ENCODE peak calls at places on chromosomes 4 and X, in ten cellular contexts. One of them, this sample, is unnamed.

GRCh38 chrX:75522565-75523411 is at the start of gene ZDHHC15:
- DNase-seq in IMR-90: no peak
- DNase-seq in suprapubic skin: peak; percentile 74
- DNase-seq in OCI-LY7: no peak
- DNase-seq in uterus: peak; percentile 53
- DNase-seq in adrenal gland: peak; percentile 71
- DNase-seq in GM23248: peak; percentile 36
- DNase-seq in CD8-positive, alpha-beta memory T cell: peak; percentile 11
- DNase-seq in PC-3: peak; percentile 1
- DNase-seq in pancreas: peak; percentile 58
- DNase-seq in this sample: peak; percentile 15

GRCh38 chr4:1795304-1796195 is 2.5 kb downstream of the FGFR3 start:
- DNase-seq in IMR-90: no peak
- DNase-seq in GM23248: no peak
- DNase-seq in pancreas: peak; percentile 53
- DNase-seq in uterus: no peak
- DNase-seq in OCI-LY7: no peak
- DNase-seq in suprapubic skin: no peak
- DNase-seq in PC-3: no peak
- DNase-seq in adrenal gland: no peak
- DNase-seq in CD8-positive, alpha-beta memory T cell: no peak
- DNase-seq in this sample: no peak

GRCh38 chr4:53633608-53634007 is 42.3 kb upstream of the LNX1 start:
- DNase-seq in CD8-positive, alpha-beta memory T cell: no peak
- DNase-seq in uterus: peak; percentile 54
- DNase-seq in PC-3: no peak
- DNase-seq in suprapubic skin: no peak
- DNase-seq in adrenal gland: no peak
- DNase-seq in OCI-LY7: no peak
- DNase-seq in GM23248: peak; percentile 59
- DNase-seq in IMR-90: peak; percentile 56
- DNase-seq in pancreas: no peak
- DNase-seq in this sample: no peak

GRCh38 chr4:82429728-82430192 is 502 bp downstream of the HNRNPDL start:
- DNase-seq in suprapubic skin: no peak
- DNase-seq in PC-3: no peak
- DNase-seq in pancreas: no peak
- DNase-seq in uterus: no peak
- DNase-seq in adrenal gland: peak; percentile 66
- DNase-seq in OCI-LY7: no peak
- DNase-seq in GM23248: peak; percentile 81
- DNase-seq in CD8-positive, alpha-beta memory T cell: peak; percentile 79
- DNase-seq in IMR-90: no peak
- DNase-seq in this sample: no peak

GRCh38 chr4:15469402-15470148 is at the start of gene CC2D2A:
- DNase-seq in IMR-90: peak; percentile 69
- DNase-seq in adrenal gland: peak; percentile 34
- DNase-seq in GM23248: peak; percentile 81
- DNase-seq in suprapubic skin: no peak
- DNase-seq in PC-3: peak; percentile 47
- DNase-seq in pancreas: peak; percentile 6
- DNase-seq in OCI-LY7: no peak
- DNase-seq in CD8-positive, alpha-beta memory T cell: no peak
- DNase-seq in uterus: no peak
- DNase-seq in this sample: no peak

GRCh38 chr4:74189331-74190043 is 31.6 kb downstream of the MTHFD2L start:
- DNase-seq in adrenal gland: no peak
- DNase-seq in CD8-positive, alpha-beta memory T cell: no peak
- DNase-seq in GM23248: peak; percentile 71
- DNase-seq in PC-3: peak; percentile 79
- DNase-seq in OCI-LY7: peak; percentile 70
- DNase-seq in uterus: no peak
- DNase-seq in suprapubic skin: no peak
- DNase-seq in pancreas: no peak
- DNase-seq in IMR-90: peak; percentile 55
- DNase-seq in this sample: no peak

GRCh38 chr4:180832086-180832485 is 1411.1 kb upstream of the TENM3 start:
- DNase-seq in GM23248: peak; percentile 12
- DNase-seq in pancreas: no peak
- DNase-seq in OCI-LY7: peak; percentile 28
- DNase-seq in CD8-positive, alpha-beta memory T cell: no peak
- DNase-seq in IMR-90: no peak
- DNase-seq in adrenal gland: no peak
- DNase-seq in PC-3: peak; percentile 15
- DNase-seq in uterus: no peak
- DNase-seq in suprapubic skin: no peak
- DNase-seq in this sample: no peak

GRCh38 chr4:94486372-94486801 is 34.6 kb downstream of the PDLIM5 start:
- DNase-seq in PC-3: peak; percentile 86
- DNase-seq in pancreas: no peak
- DNase-seq in uterus: no peak
- DNase-seq in IMR-90: peak; percentile 20
- DNase-seq in CD8-positive, alpha-beta memory T cell: no peak
- DNase-seq in OCI-LY7: no peak
- DNase-seq in adrenal gland: no peak
- DNase-seq in suprapubic skin: no peak
- DNase-seq in GM23248: no peak
- DNase-seq in this sample: no peak

GRCh38 chrX:22950278-22951266 is 49.2 kb upstream of the DDX53 start:
- DNase-seq in uterus: no peak
- DNase-seq in pancreas: no peak
- DNase-seq in OCI-LY7: no peak
- DNase-seq in PC-3: peak; percentile 88
- DNase-seq in CD8-positive, alpha-beta memory T cell: no peak
- DNase-seq in adrenal gland: peak; percentile 75
- DNase-seq in GM23248: peak; percentile 90
- DNase-seq in IMR-90: peak; percentile 89
- DNase-seq in suprapubic skin: no peak
- DNase-seq in this sample: no peak

GRCh38 chrX:47185241-47185640 is 8.4 kb upstream of the UBA1 start:
- DNase-seq in pancreas: no peak
- DNase-seq in GM23248: no peak
- DNase-seq in suprapubic skin: peak; percentile 24
- DNase-seq in IMR-90: no peak
- DNase-seq in OCI-LY7: no peak
- DNase-seq in PC-3: no peak
- DNase-seq in CD8-positive, alpha-beta memory T cell: no peak
- DNase-seq in adrenal gland: no peak
- DNase-seq in uterus: no peak
- DNase-seq in this sample: no peak
- H3K27ac ChIP-seq in pancreas: no peak overlapping the region
- H3K27ac ChIP-seq in GM23248: no peak overlapping the region
- H3K27ac ChIP-seq in suprapubic skin: no peak overlapping the region
- H3K27ac ChIP-seq in IMR-90: no peak overlapping the region
- H3K27ac ChIP-seq in OCI-LY7: no peak overlapping the region
- H3K27ac ChIP-seq in PC-3: no peak overlapping the region
- H3K27ac ChIP-seq in CD8-positive, alpha-beta memory T cell: no peak overlapping the region
- H3K27ac ChIP-seq in adrenal gland: no peak overlapping the region
- H3K27ac ChIP-seq in uterus: no peak overlapping the region
- H3K27ac ChIP-seq in this sample: no peak overlapping the region

GRCh38 chr4:176995-177394 is 52.7 kb downstream of the ZNF718 start:
- DNase-seq in adrenal gland: no peak
- DNase-seq in PC-3: no peak
- DNase-seq in CD8-positive, alpha-beta memory T cell: no peak
- DNase-seq in uterus: no peak
- DNase-seq in pancreas: no peak
- DNase-seq in GM23248: no peak
- DNase-seq in suprapubic skin: no peak
- DNase-seq in IMR-90: no peak
- DNase-seq in OCI-LY7: no peak
- DNase-seq in this sample: no peak

GRCh38 chr4:173666-174314 is 49.5 kb downstream of the ZNF718 start:
- DNase-seq in pancreas: no peak
- DNase-seq in GM23248: no peak
- DNase-seq in adrenal gland: no peak
- DNase-seq in IMR-90: no peak
- DNase-seq in suprapubic skin: no peak
- DNase-seq in uterus: no peak
- DNase-seq in PC-3: no peak
- DNase-seq in OCI-LY7: no peak
- DNase-seq in CD8-positive, alpha-beta memory T cell: no peak
- DNase-seq in this sample: no peak

DNA sequence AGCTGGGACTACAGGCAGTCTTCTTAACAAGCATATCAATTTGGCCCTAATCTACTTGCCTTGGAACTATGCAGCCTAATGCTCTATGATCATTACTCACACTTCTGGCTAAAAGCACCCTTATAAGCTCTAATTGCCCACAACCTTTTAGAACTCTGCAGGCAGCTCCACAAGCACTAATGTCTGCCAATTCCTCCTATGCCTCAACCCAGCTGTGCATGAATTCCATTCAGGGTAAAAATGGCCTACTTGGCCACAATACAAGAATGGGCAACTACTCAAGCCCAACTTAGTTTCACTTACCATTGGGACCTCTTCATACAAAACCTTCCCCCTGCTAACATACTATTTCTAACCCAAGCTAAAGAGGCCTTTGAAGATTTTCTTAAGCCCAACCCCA is 51.7 kb downstream of the ZNF718 start:
- DNase-seq in IMR-90: no peak
- DNase-seq in uterus: no peak
- DNase-seq in suprapubic skin: no peak
- DNase-seq in adrenal gland: no peak
- DNase-seq in OCI-LY7: no peak
- DNase-seq in CD8-positive, alpha-beta memory T cell: no peak
- DNase-seq in PC-3: no peak
- DNase-seq in pancreas: no peak
- DNase-seq in GM23248: no peak
- DNase-seq in this sample: no peak
- H3K9me3 ChIP-seq in IMR-90: peaks cover 41% of the 10 kb centered on the region
- H3K9me3 ChIP-seq in uterus: no peaks in the 10 kb centered on the region
- H3K9me3 ChIP-seq in suprapubic skin: peaks cover 58% of the 10 kb centered on the region
- H3K9me3 ChIP-seq in adrenal gland: peaks cover 9% of the 10 kb centered on the region
- H3K9me3 ChIP-seq in OCI-LY7: peaks cover 5% of the 10 kb centered on the region
- H3K9me3 ChIP-seq in CD8-positive, alpha-beta memory T cell: peaks cover 30% of the 10 kb centered on the region
- H3K9me3 ChIP-seq in PC-3: peaks cover 10% of the 10 kb centered on the region
- H3K9me3 ChIP-seq in pancreas: no peaks in the 10 kb centered on the region
- H3K9me3 ChIP-seq in GM23248: peaks cover 5% of the 10 kb centered on the region
- H3K9me3 ChIP-seq in this sample: peaks cover 87% of the 10 kb centered on the region

DNA sequence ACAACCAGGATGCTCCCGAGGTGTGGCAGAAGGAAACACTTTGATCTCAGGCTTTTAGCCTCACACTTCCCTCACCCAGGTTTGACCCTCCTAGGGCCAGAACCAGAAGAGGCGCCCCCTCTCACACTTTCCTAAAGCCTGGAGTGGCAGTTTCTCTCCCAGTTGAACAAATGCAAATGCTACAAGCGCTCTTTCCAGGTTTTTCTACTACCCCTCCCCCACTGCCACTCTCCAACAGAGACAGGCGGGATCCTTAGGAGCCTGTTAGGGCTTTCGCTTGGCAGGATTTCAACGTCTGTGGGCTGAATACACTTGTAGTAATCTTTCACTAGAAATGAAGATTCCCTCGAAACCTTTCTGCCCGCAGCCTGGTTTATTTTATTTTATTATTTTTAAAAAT is 2.4 kb downstream of the TSC22D3 start:
- DNase-seq in suprapubic skin: no peak
- DNase-seq in adrenal gland: no peak
- DNase-seq in CD8-positive, alpha-beta memory T cell: no peak
- DNase-seq in OCI-LY7: no peak
- DNase-seq in PC-3: no peak
- DNase-seq in GM23248: no peak
- DNase-seq in uterus: no peak
- DNase-seq in IMR-90: no peak
- DNase-seq in pancreas: peak; percentile 11
- DNase-seq in this sample: no peak
- H3K4me3 ChIP-seq in suprapubic skin: peak overlapping the region; percentile 57
- H3K4me3 ChIP-seq in adrenal gland: peak overlapping the region; percentile 69
- H3K4me3 ChIP-seq in CD8-positive, alpha-beta memory T cell: no peak overlapping the region
- H3K4me3 ChIP-seq in OCI-LY7: no peak overlapping the region
- H3K4me3 ChIP-seq in PC-3: no peak overlapping the region
- H3K4me3 ChIP-seq in GM23248: no peak overlapping the region
- H3K4me3 ChIP-seq in uterus: peak overlapping the region; percentile 59
- H3K4me3 ChIP-seq in IMR-90: no peak overlapping the region
- H3K4me3 ChIP-seq in pancreas: peak overlapping the region; percentile 54
- H3K4me3 ChIP-seq in this sample: no peak overlapping the region

GRCh38 chr4:20684852-20685763 is 15.2 kb upstream of the PACRGL start:
- DNase-seq in uterus: no peak
- DNase-seq in pancreas: no peak
- DNase-seq in PC-3: peak; percentile 58
- DNase-seq in IMR-90: peak; percentile 27
- DNase-seq in suprapubic skin: no peak
- DNase-seq in CD8-positive, alpha-beta memory T cell: no peak
- DNase-seq in GM23248: peak; percentile 61
- DNase-seq in OCI-LY7: peak; percentile 48
- DNase-seq in adrenal gland: no peak
- DNase-seq in this sample: no peak
- H3K27ac ChIP-seq in uterus: no peak overlapping the region
- H3K27ac ChIP-seq in pancreas: no peak overlapping the region
- H3K27ac ChIP-seq in PC-3: no peak overlapping the region
- H3K27ac ChIP-seq in IMR-90: no peak overlapping the region
- H3K27ac ChIP-seq in suprapubic skin: no peak overlapping the region
- H3K27ac ChIP-seq in CD8-positive, alpha-beta memory T cell: no peak overlapping the region
- H3K27ac ChIP-seq in GM23248: no peak overlapping the region
- H3K27ac ChIP-seq in OCI-LY7: no peak overlapping the region
- H3K27ac ChIP-seq in adrenal gland: no peak overlapping the region
- H3K27ac ChIP-seq in this sample: no peak overlapping the region

GRCh38 chrX:18719852-18720251 is 12.4 kb downstream of the PPEF1 start:
- DNase-seq in IMR-90: no peak
- DNase-seq in PC-3: no peak
- DNase-seq in GM23248: no peak
- DNase-seq in pancreas: no peak
- DNase-seq in suprapubic skin: no peak
- DNase-seq in OCI-LY7: no peak
- DNase-seq in CD8-positive, alpha-beta memory T cell: no peak
- DNase-seq in adrenal gland: no peak
- DNase-seq in uterus: no peak
- DNase-seq in this sample: no peak

GRCh38 chrX:18722500-18723071 is 15.1 kb downstream of the PPEF1 start:
- DNase-seq in uterus: no peak
- DNase-seq in GM23248: no peak
- DNase-seq in OCI-LY7: no peak
- DNase-seq in adrenal gland: no peak
- DNase-seq in pancreas: no peak
- DNase-seq in suprapubic skin: no peak
- DNase-seq in IMR-90: no peak
- DNase-seq in CD8-positive, alpha-beta memory T cell: no peak
- DNase-seq in PC-3: no peak
- DNase-seq in this sample: no peak

GRCh38 chrX:18725316-18725943 is 18.0 kb downstream of the PPEF1 start:
- DNase-seq in adrenal gland: no peak
- DNase-seq in OCI-LY7: no peak
- DNase-seq in PC-3: no peak
- DNase-seq in CD8-positive, alpha-beta memory T cell: no peak
- DNase-seq in suprapubic skin: no peak
- DNase-seq in IMR-90: no peak
- DNase-seq in pancreas: no peak
- DNase-seq in uterus: no peak
- DNase-seq in GM23248: no peak
- DNase-seq in this sample: no peak

GRCh38 chrX:18721683-18722499 is 14.4 kb downstream of the PPEF1 start:
- DNase-seq in adrenal gland: no peak
- DNase-seq in IMR-90: no peak
- DNase-seq in CD8-positive, alpha-beta memory T cell: no peak
- DNase-seq in OCI-LY7: no peak
- DNase-seq in GM23248: no peak
- DNase-seq in PC-3: no peak
- DNase-seq in suprapubic skin: no peak
- DNase-seq in pancreas: no peak
- DNase-seq in uterus: no peak
- DNase-seq in this sample: no peak
- H3K9me3 ChIP-seq in adrenal gland: no peaks in the 10 kb centered on the region
- H3K9me3 ChIP-seq in IMR-90: no peaks in the 10 kb centered on the region
- H3K9me3 ChIP-seq in CD8-positive, alpha-beta memory T cell: no peaks in the 10 kb centered on the region
- H3K9me3 ChIP-seq in OCI-LY7: no peaks in the 10 kb centered on the region
- H3K9me3 ChIP-seq in GM23248: no peaks in the 10 kb centered on the region
- H3K9me3 ChIP-seq in PC-3: no peaks in the 10 kb centered on the region
- H3K9me3 ChIP-seq in suprapubic skin: no peaks in the 10 kb centered on the region
- H3K9me3 ChIP-seq in pancreas: no peaks in the 10 kb centered on the region
- H3K9me3 ChIP-seq in uterus: no peaks in the 10 kb centered on the region
- H3K9me3 ChIP-seq in this sample: no peaks in the 10 kb centered on the region

This sample was measured in thoracic aorta.